ENCODE peak calls at places on chromosomes 7 and 10, in four cellular contexts. R is body of pancreas, U is HepG2, D is right lobe of liver. C is an unnamed sample.

GRCh38 chr7:132708501-132708900 is 132.2 kb upstream of the PLXNA4 start:
- DNase-seq in R (no peak), U (no peak), D (no peak), C (no peak)

GRCh38 chr7:41705109-41705871 is 2.4 kb upstream of the INHBA start:
- DNase-seq in R (peak; percentile 83), U (peak; percentile 55), D (peak; percentile 96), C (peak; percentile 92)

GRCh38 chr10:14056545-14057332 is 274.0 kb downstream of the FRMD4A start:
- DNase-seq in R (no peak), U (no peak), D (no peak), C (no peak)

GRCh38 chr10:83897626-83898025 is 241.7 kb upstream of the GHITM start:
- DNase-seq in R (no peak), U (no peak), D (no peak), C (no peak)

GRCh38 chr7:150363872-150364271 is 4.8 kb upstream of the REPIN1 start:
- DNase-seq in R (no peak), U (no peak), D (no peak), C (no peak)

GRCh38 chr7:860149-860548 is 16.2 kb upstream of the GET4 start:
- DNase-seq in R (no peak), U (no peak), D (no peak), C (no peak)

GRCh38 chr7:52273685-52274610 is 761.5 kb upstream of the POM121L12 start:
- DNase-seq in R (no peak), U (no peak), D (peak; percentile 62), C (peak; percentile 77)

GRCh38 chr7:39691821-39692220 is 68.4 kb downstream of the RALA start:
- DNase-seq in R (no peak), U (no peak), D (no peak), C (no peak)

GRCh38 chr7:150323682-150324365 is 479 bp upstream of the ACTR3C start:
- DNase-seq in R (no peak), U (no peak), D (no peak), C (peak; percentile 57)

GRCh38 chr7:47634273-47634672 is 52.4 kb upstream of the TNS3 start:
- DNase-seq in R (no peak), U (no peak), D (no peak), C (no peak)

GRCh38 chr10:93749218-93749799 is 8.4 kb upstream of the LGI1 start:
- DNase-seq in R (no peak), U (no peak), D (no peak), C (peak; percentile 86)

GRCh38 chr7:138460176-138460648 is at the start of gene TRIM24:
- DNase-seq in R (no peak), U (no peak), D (peak; percentile 99), C (no peak)

GRCh38 chr10:112229096-112229495 is 45.5 kb upstream of the GPAM start:
- DNase-seq in R (no peak), U (no peak), D (no peak), C (no peak)

GRCh38 chr7:20424475-20424874 is 93.8 kb downstream of the ITGB8 start:
- DNase-seq in R (no peak), U (no peak), D (no peak), C (no peak)

GRCh38 chr10:96720422-96721206 is at the start of gene PIK3AP1:
- DNase-seq in R (peak; percentile 65), U (no peak), D (peak; percentile 88), C (peak; percentile 69)

GRCh38 chr7:1943326-1943725 is 273.2 kb downstream of the ELFN1 start:
- DNase-seq in R (no peak), U (no peak), D (peak; percentile 23), C (no peak)

GRCh38 chr10:51137741-51138529 is 63.6 kb downstream of the PRKG1 start:
- DNase-seq in R (no peak), U (no peak), D (no peak), C (no peak)

GRCh38 chr7:122305475-122306319 is 1.1 kb upstream of the FEZF1 start:
- DNase-seq in R (peak; percentile 20), U (no peak), D (no peak), C (no peak)

GRCh38 chr7:111647881-111648280 is 85.6 kb upstream of the IMMP2L start:
- DNase-seq in R (no peak), U (no peak), D (no peak), C (no peak)

GRCh38 chr7:4738711-4739527 is 36.5 kb upstream of the AP5Z1 start:
- DNase-seq in R (peak; percentile 42), U (peak; percentile 77), D (no peak), C (no peak)

GRCh38 chr7:134016223-134016941 is 110.8 kb upstream of the LRGUK start:
- DNase-seq in R (peak; percentile 42), U (peak; percentile 21), D (no peak), C (peak; percentile 41)

GRCh38 chr7:34747842-34748241 is 89.8 kb downstream of the NPSR1 start:
- DNase-seq in R (peak; percentile 30), U (no peak), D (no peak), C (no peak)

GRCh38 chr7:17412883-17413282 is 114.4 kb downstream of the AHR start:
- DNase-seq in R (no peak), U (no peak), D (no peak), C (peak; percentile 22)

DNA sequence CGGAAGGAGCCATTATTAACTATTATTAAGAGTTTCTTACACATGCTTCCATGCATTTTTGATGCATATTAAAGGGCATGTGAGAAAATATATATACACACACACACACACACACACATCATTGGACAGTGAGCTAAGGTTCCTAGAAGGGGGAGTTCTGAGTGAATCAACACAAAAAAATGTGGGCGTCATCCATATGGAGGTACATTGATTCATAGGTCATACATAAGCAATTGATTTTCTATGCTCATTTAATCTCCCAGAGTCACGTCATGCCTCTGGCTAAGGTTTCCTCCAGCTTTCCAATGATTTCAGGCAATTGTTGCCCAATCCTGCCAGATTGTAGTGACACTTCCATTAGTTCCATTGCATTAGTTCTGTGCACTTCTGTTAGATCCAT is 269.4 kb downstream of the DNAJB9 start:
- DNase-seq in R (no peak), U (no peak), D (no peak), C (no peak)
- H3K27me3 ChIP-seq in R (no peaks in the 10 kb centered on the region), U (no peaks in the 10 kb centered on the region), D (no peaks in the 10 kb centered on the region), C (no peaks in the 10 kb centered on the region)

GRCh38 chr7:128203047-128203491 is 38.0 kb upstream of the LEP start:
- DNase-seq in R (peak; percentile 20), U (no peak), D (no peak), C (no peak)
- H3K27me3 ChIP-seq in R (no peaks in the 10 kb centered on the region), U (peaks cover 7% of the 10 kb centered on the region), D (no peaks in the 10 kb centered on the region), C (peaks cover 5% of the 10 kb centered on the region)

DNA sequence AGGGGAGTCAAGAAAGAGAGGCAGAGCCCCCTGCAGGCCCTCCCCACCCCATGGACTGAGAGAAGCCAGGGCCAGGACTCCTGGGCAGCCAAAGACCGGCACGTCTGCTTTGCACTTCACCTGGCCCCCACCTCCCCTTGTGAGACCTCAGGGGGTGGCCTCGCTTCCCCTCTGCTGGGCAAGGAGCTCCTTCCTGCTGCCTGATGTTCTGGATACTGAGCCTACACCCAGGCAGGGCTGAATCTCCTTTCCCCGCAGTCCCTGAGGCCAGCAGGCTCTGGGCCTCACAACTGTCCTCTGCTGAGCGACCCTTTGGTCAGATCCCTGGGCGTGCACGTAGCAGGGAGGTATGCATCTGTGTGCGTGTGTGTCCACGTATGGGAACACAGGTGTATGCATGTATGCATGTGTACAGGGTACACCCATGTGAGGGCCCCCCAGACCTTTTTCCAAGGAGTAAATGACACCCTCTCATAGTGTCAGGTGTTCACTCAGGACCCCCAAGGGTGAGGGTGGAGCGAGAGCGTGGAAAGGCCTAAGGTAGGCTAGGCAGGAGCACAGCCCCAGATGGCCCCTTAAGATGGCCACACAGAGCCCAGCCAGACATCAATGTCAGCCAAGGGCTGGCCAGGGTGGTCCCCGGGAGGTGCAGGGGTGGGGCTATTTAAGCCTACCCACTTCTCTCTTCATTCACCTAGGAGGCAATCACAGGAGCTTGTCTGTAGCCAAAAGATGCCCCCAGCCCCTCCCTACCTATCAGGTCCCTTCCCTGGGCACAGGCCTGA is 1.9 kb upstream of the RET start:
- DNase-seq in R (no peak), U (no peak), D (peak; percentile 39), C (no peak)
- H3K27me3 ChIP-seq in R (no peaks in the 10 kb centered on the region), U (peaks cover 9% of the 10 kb centered on the region), D (no peaks in the 10 kb centered on the region), C (peaks cover 6% of the 10 kb centered on the region)

GRCh38 chr10:122459586-122460273 is 1.6 kb upstream of the HTRA1 start:
- DNase-seq in R (no peak), U (no peak), D (no peak), C (no peak)
- H3K27me3 ChIP-seq in R (no peaks in the 10 kb centered on the region), U (peaks cover 8% of the 10 kb centered on the region), D (no peaks in the 10 kb centered on the region), C (peaks cover 3% of the 10 kb centered on the region)

GRCh38 chr10:71613877-71614276 is 105.7 kb downstream of the C10orf105 start:
- DNase-seq in R (no peak), U (no peak), D (no peak), C (no peak)
- H3K27me3 ChIP-seq in R (no peaks in the 10 kb centered on the region), U (peaks cover 1% of the 10 kb centered on the region), D (no peaks in the 10 kb centered on the region), C (no peaks in the 10 kb centered on the region)

GRCh38 chr7:50619684-50620083 is 54.5 kb upstream of the DDC start:
- DNase-seq in R (no peak), U (no peak), D (no peak), C (no peak)
- H3K27me3 ChIP-seq in R (no peaks in the 10 kb centered on the region), U (no peaks in the 10 kb centered on the region), D (no peaks in the 10 kb centered on the region), C (no peaks in the 10 kb centered on the region)

DNA sequence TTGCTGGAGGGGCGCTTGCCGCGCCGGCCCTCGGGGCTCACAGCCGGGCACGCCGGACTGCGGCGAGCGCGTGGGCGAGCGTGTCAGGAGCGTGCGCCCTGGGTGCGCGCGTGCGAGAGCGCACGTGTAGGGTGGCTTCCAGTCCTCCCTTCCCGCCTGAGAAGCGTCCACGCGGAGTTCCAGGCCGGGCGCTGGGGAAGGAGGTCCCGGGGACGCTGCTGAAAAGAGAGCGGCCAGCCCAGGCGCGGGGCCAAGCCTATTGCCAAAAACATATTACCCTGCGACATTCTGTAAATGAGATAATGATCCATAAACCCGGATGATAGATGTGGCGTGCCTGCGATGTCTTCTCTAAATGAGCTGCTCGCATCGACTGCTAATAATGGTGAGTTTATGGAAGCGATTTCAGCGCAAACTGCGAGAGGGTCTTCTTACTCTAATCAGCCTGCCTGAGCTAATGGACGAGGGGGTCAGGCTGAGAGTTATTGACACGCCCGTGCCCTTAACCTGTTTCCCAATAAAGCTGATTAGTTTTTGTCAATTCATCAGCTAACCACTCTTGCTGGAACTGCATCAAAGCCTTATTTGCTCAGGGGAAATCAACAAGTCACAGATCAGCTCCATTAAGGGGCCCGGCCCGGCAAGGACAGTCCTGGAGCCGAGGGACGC is 8.0 kb upstream of the MNX1 start:
- DNase-seq in R (no peak), U (no peak), D (no peak), C (no peak)
- H3K27me3 ChIP-seq in R (no peaks in the 10 kb centered on the region), U (peaks cover 23% of the 10 kb centered on the region), D (peaks cover 45% of the 10 kb centered on the region), C (peaks cover 3% of the 10 kb centered on the region)

DNA sequence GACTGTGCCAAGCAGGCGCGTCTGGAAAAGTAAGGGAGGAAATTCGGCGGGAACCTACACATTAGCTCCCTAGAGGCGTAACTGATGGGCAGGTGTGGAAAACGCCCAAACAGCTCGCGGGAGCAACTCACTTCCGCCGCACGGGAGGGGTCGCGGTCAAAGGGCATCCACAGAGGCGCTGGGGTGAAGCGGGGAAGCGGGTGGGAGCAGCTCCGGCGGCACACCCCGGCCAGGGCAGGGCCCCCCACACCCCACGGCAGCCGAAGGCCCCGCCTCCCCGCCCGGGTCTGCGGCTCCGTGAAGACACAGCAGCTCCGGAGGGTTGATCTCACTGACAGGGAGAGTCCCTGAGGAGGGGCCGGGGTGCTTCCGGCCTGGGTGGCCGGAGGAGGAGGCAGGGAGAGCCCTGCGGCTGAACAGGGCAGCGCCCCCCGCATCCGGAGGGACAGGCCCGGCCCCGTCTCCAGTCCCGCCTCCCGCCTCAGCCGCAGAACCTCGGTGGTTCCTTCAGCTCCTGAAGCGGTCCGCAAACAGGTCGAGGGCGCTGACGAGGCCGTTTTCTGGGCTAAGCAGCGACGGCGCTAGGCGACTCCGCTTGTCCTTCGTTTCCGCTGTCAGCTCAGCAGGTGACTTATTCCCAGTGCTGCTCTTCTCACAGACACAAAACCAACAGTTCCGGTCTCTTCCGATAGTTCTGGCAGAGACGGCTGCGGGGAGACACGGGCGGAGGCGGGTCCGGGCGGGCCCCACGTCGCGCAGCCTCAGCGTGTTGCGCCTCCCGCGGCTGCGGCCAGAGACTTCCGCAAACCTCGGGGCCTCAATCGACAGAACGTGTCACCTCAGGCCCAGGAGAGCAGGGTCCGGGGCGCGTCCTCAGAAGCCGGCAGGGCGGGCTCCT is 276.1 kb downstream of the DNAJB6 start:
- DNase-seq in R (no peak), U (no peak), D (no peak), C (peak; percentile 46)
- H3K27me3 ChIP-seq in R (no peaks in the 10 kb centered on the region), U (peaks cover 2% of the 10 kb centered on the region), D (no peaks in the 10 kb centered on the region), C (no peaks in the 10 kb centered on the region)